ENCODE peak calls at places on chromosomes 6 and 20, in five cellular contexts. One of them, this sample, is unnamed.

GRCh38 chr6:139941826-139942225 is 567.4 kb upstream of the CITED2 start:
- DNase-seq in transverse colon: no peak
- DNase-seq in uterus: no peak
- DNase-seq in AG10803: no peak
- DNase-seq in CD8-positive, alpha-beta T cell: no peak
- DNase-seq in this sample: no peak

GRCh38 chr20:57243480-57244220 is 22.8 kb downstream of the BMP7 start:
- DNase-seq in transverse colon: no peak
- DNase-seq in uterus: no peak
- DNase-seq in AG10803: no peak
- DNase-seq in CD8-positive, alpha-beta T cell: no peak
- DNase-seq in this sample: peak

GRCh38 chr20:47546184-47547033 is 44.7 kb downstream of the NCOA3 start:
- DNase-seq in transverse colon: no peak
- DNase-seq in uterus: no peak
- DNase-seq in AG10803: peak
- DNase-seq in CD8-positive, alpha-beta T cell: no peak
- DNase-seq in this sample: peak

GRCh38 chr6:10687582-10687981 is 6.8 kb downstream of the C6orf52 start:
- DNase-seq in transverse colon: no peak
- DNase-seq in uterus: no peak
- DNase-seq in AG10803: no peak
- DNase-seq in CD8-positive, alpha-beta T cell: no peak
- DNase-seq in this sample: no peak

GRCh38 chr20:50283922-50284810 is 93.5 kb downstream of the CEBPB start:
- DNase-seq in transverse colon: peak
- DNase-seq in uterus: no peak
- DNase-seq in AG10803: peak
- DNase-seq in CD8-positive, alpha-beta T cell: no peak
- DNase-seq in this sample: no peak

GRCh38 chr20:33570743-33571142 is 80.8 kb downstream of the CBFA2T2 start:
- DNase-seq in transverse colon: no peak
- DNase-seq in uterus: no peak
- DNase-seq in AG10803: no peak
- DNase-seq in CD8-positive, alpha-beta T cell: no peak
- DNase-seq in this sample: no peak

GRCh38 chr6:160812097-160812496 is 110.1 kb downstream of the PLG start:
- DNase-seq in transverse colon: no peak
- DNase-seq in uterus: no peak
- DNase-seq in AG10803: no peak
- DNase-seq in CD8-positive, alpha-beta T cell: no peak
- DNase-seq in this sample: no peak

GRCh38 chr6:20269147-20269546 is 56.9 kb upstream of the MBOAT1 start:
- DNase-seq in transverse colon: no peak
- DNase-seq in uterus: no peak
- DNase-seq in AG10803: no peak
- DNase-seq in CD8-positive, alpha-beta T cell: no peak
- DNase-seq in this sample: no peak

GRCh38 chr20:63835031-63835858 is 4.2 kb upstream of the ZBTB46 start:
- DNase-seq in transverse colon: peak
- DNase-seq in uterus: peak
- DNase-seq in AG10803: peak
- DNase-seq in CD8-positive, alpha-beta T cell: no peak
- DNase-seq in this sample: peak

GRCh38 chr20:44405785-44406571 is 50.5 kb downstream of the HNF4A start:
- DNase-seq in transverse colon: no peak
- DNase-seq in uterus: no peak
- DNase-seq in AG10803: no peak
- DNase-seq in CD8-positive, alpha-beta T cell: no peak
- DNase-seq in this sample: no peak

GRCh38 chr6:144568241-144568640 is 283.1 kb downstream of the UTRN start:
- DNase-seq in transverse colon: no peak
- DNase-seq in uterus: no peak
- DNase-seq in AG10803: no peak
- DNase-seq in CD8-positive, alpha-beta T cell: no peak
- DNase-seq in this sample: no peak

GRCh38 chr6:130947464-130947863 is 115.6 kb downstream of the EPB41L2 start:
- DNase-seq in transverse colon: no peak
- DNase-seq in uterus: no peak
- DNase-seq in AG10803: no peak
- DNase-seq in CD8-positive, alpha-beta T cell: no peak
- DNase-seq in this sample: no peak

GRCh38 chr6:1242439-1242838 is 69.5 kb upstream of the FOXQ1 start:
- DNase-seq in transverse colon: no peak
- DNase-seq in uterus: no peak
- DNase-seq in AG10803: peak
- DNase-seq in CD8-positive, alpha-beta T cell: no peak
- DNase-seq in this sample: no peak
- H3K4me3 ChIP-seq in transverse colon: no peak
- H3K4me3 ChIP-seq in uterus: no peak
- H3K4me3 ChIP-seq in AG10803: no peak
- H3K4me3 ChIP-seq in CD8-positive, alpha-beta T cell: no peak
- H3K4me3 ChIP-seq in this sample: no peak

GRCh38 chr6:71886184-71887005 is at the start of gene RIMS1:
- DNase-seq in transverse colon: no peak
- DNase-seq in uterus: no peak
- DNase-seq in AG10803: peak
- DNase-seq in CD8-positive, alpha-beta T cell: no peak
- DNase-seq in this sample: peak
- TF ChIP-seq CTCF in transverse colon: no peak
- TF ChIP-seq CTCF in uterus: no peak
- TF ChIP-seq CTCF in AG10803: no peak
- TF ChIP-seq CTCF in CD8-positive, alpha-beta T cell: no peak
- TF ChIP-seq CTCF in this sample: no peak

GRCh38 chr6:159056432-159056831 is 11.6 kb upstream of the TAGAP start:
- DNase-seq in transverse colon: no peak
- DNase-seq in uterus: no peak
- DNase-seq in AG10803: no peak
- DNase-seq in CD8-positive, alpha-beta T cell: no peak
- DNase-seq in this sample: no peak
- H3K4me3 ChIP-seq in transverse colon: no peak
- H3K4me3 ChIP-seq in uterus: no peak
- H3K4me3 ChIP-seq in AG10803: no peak
- H3K4me3 ChIP-seq in CD8-positive, alpha-beta T cell: no peak
- H3K4me3 ChIP-seq in this sample: no peak

GRCh38 chr20:7031222-7031621 is 263.7 kb downstream of the BMP2 start:
- DNase-seq in transverse colon: no peak
- DNase-seq in uterus: no peak
- DNase-seq in AG10803: no peak
- DNase-seq in CD8-positive, alpha-beta T cell: no peak
- DNase-seq in this sample: no peak
- TF ChIP-seq CTCF in transverse colon: no peak
- TF ChIP-seq CTCF in uterus: no peak
- TF ChIP-seq CTCF in AG10803: peak
- TF ChIP-seq CTCF in CD8-positive, alpha-beta T cell: no peak
- TF ChIP-seq CTCF in this sample: no peak

This sample was measured in upper lobe of left lung.